ENCODE peak calls at places on chromosomes 11 and 22, in eight cellular contexts. O is HL-60, V is MM.1S, J is AG10803, M is tibial nerve, G is WERI-Rb-1, W is PC-3, U is gastrocnemius medialis. Y is an unnamed sample.

GRCh38 chr11:278001-278951 is at the start of gene NLRP6:
- DNase-seq in O (no peak), G (no peak), M (peak), U (no peak), J (no peak), V (no peak), W (no peak), Y (no peak)

GRCh38 chr11:76736773-76737495 is 46.2 kb upstream of the TSKU start:
- DNase-seq in U (no peak), O (no peak), W (no peak), J (no peak), V (no peak), M (no peak), G (no peak), Y (no peak)

GRCh38 chr11:93729129-93729616 is 12.1 kb downstream of the TAF1D start:
- DNase-seq in O (no peak), J (no peak), W (no peak), V (no peak), M (no peak), U (no peak), G (no peak), Y (no peak)

GRCh38 chr11:131897976-131898375 is 527.6 kb downstream of the NTM start:
- DNase-seq in U (no peak), J (no peak), W (no peak), O (no peak), G (no peak), V (no peak), M (no peak), Y (no peak)

GRCh38 chr22:31451709-31452571 is 37.7 kb downstream of the EIF4ENIF1 start:
- DNase-seq in G (peak), U (no peak), O (no peak), M (no peak), W (peak), V (peak), J (peak), Y (peak)

GRCh38 chr22:29203883-29204282 is 1.8 kb upstream of the EMID1 start:
- DNase-seq in U (no peak), W (no peak), J (no peak), O (no peak), M (no peak), V (peak), G (no peak), Y (no peak)

GRCh38 chr11:3216027-3216525 is 2.5 kb downstream of the MRGPRG start:
- DNase-seq in U (peak), V (no peak), M (no peak), W (no peak), O (no peak), G (no peak), J (no peak), Y (no peak)

GRCh38 chr22:29879738-29880137 is 3.2 kb upstream of the MTMR3 start:
- DNase-seq in V (no peak), O (no peak), U (no peak), J (no peak), M (no peak), W (peak), G (no peak), Y (no peak)

GRCh38 chr11:68127791-68128681 is 6.8 kb upstream of the CHKA start:
- DNase-seq in O (no peak), U (no peak), G (peak), W (peak), M (no peak), V (no peak), J (peak), Y (no peak)

GRCh38 chr11:441418-442274 is at the start of gene ANO9:
- DNase-seq in O (no peak), J (no peak), W (peak), V (peak), M (no peak), U (no peak), G (peak), Y (peak)

GRCh38 chr22:29503811-29504372 is 23.9 kb downstream of the NEFH start:
- DNase-seq in V (no peak), W (peak), M (peak), J (peak), U (peak), O (no peak), G (peak), Y (no peak)

GRCh38 chr11:43866520-43866919 is 14.1 kb upstream of the ALKBH3 start:
- DNase-seq in W (no peak), U (no peak), G (no peak), M (no peak), J (peak), O (no peak), V (no peak), Y (no peak)

GRCh38 chr11:125148011-125148410 is 16.5 kb upstream of the PKNOX2 start:
- DNase-seq in J (no peak), V (no peak), U (no peak), W (no peak), G (no peak), O (no peak), M (no peak), Y (no peak)

GRCh38 chr11:61949169-61950034 is 749 bp upstream of the BEST1 start:
- DNase-seq in U (peak), M (peak), G (peak), W (no peak), V (peak), J (peak), O (no peak), Y (no peak)

GRCh38 chr11:1199689-1200610 is 22.9 kb upstream of the MUC5B start:
- DNase-seq in V (no peak), O (no peak), G (peak), U (peak), W (peak), J (no peak), M (no peak), Y (peak)

GRCh38 chr11:115256326-115257197 is 247.7 kb downstream of the CADM1 start:
- DNase-seq in V (peak), U (no peak), J (no peak), M (no peak), G (peak), W (no peak), O (no peak), Y (peak)

GRCh38 chr11:31802990-31803812 is 7.9 kb downstream of the PAX6 start:
- DNase-seq in U (no peak), M (no peak), W (no peak), G (no peak), V (no peak), O (no peak), J (no peak), Y (no peak)

GRCh38 chr11:77135069-77135468 is 7.0 kb downstream of the MYO7A start:
- DNase-seq in J (no peak), U (no peak), W (no peak), O (no peak), M (no peak), G (no peak), V (no peak), Y (no peak)

GRCh38 chr11:10407749-10408472 is 47.2 kb upstream of the AMPD3 start:
- DNase-seq in J (no peak), U (peak), O (no peak), W (no peak), V (no peak), M (no peak), G (no peak), Y (no peak)

GRCh38 chr11:2535673-2536439 is 91.0 kb downstream of the KCNQ1 start:
- DNase-seq in G (no peak), U (no peak), W (no peak), J (no peak), M (no peak), O (no peak), V (no peak), Y (no peak)

GRCh38 chr11:115267871-115268270 is 236.3 kb downstream of the CADM1 start:
- DNase-seq in W (no peak), M (no peak), V (no peak), U (no peak), J (peak), O (no peak), G (no peak), Y (no peak)

GRCh38 chr22:47221840-47222615 is 459.6 kb downstream of the TBC1D22A start:
- DNase-seq in W (no peak), O (no peak), M (no peak), J (no peak), U (no peak), G (no peak), V (no peak), Y (no peak)

GRCh38 chr22:29231971-29232959 is 26.6 kb downstream of the EMID1 start:
- DNase-seq in J (no peak), O (no peak), V (no peak), W (no peak), M (no peak), G (no peak), U (no peak), Y (no peak)

GRCh38 chr11:720642-721346 is 14.8 kb downstream of the EPS8L2 start:
- DNase-seq in J (no peak), U (no peak), W (peak), V (no peak), M (no peak), O (no peak), G (peak), Y (no peak)

GRCh38 chr11:440065-441042 is 1.5 kb downstream of the ANO9 start:
- DNase-seq in G (no peak), O (no peak), U (no peak), V (no peak), M (no peak), J (no peak), W (no peak), Y (no peak)

GRCh38 chr11:113370634-113371033 is 16.9 kb upstream of the ANKK1 start:
- DNase-seq in U (no peak), M (no peak), W (no peak), J (no peak), V (no peak), O (no peak), G (no peak), Y (no peak)

GRCh38 chr11:113373306-113373705 is 14.3 kb upstream of the ANKK1 start:
- DNase-seq in M (no peak), U (no peak), O (no peak), G (no peak), W (peak), V (no peak), J (peak), Y (no peak)

GRCh38 chr11:113373981-113374560 is 13.5 kb upstream of the ANKK1 start:
- DNase-seq in O (no peak), G (peak), J (no peak), U (no peak), V (no peak), W (no peak), M (no peak), Y (no peak)

GRCh38 chr11:113369411-113369810 is 18.2 kb upstream of the ANKK1 start:
- DNase-seq in M (no peak), W (no peak), O (no peak), V (no peak), J (no peak), U (no peak), G (no peak), Y (no peak)

DNA sequence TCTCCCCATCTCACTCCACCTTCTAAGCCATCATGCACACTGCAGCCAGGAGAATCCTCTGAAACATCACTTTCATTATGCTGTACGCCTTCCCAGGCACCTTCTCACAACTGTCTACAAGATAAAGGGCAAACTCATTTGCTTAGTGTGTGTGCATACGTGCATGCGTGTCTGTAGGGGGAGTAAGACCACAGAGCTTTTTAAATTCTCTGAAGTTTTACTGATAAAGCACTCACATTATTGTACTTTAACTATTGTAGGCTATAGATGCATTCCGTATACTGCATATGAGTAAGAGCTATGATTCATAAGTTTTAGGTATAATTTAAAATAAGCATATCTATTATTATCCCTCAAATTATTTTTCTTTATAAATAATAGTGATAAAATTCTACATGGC is 15.3 kb upstream of the ANKK1 start:
- DNase-seq in W (no peak), O (no peak), J (no peak), M (no peak), U (no peak), V (no peak), G (no peak), Y (no peak)
- TF ChIP-seq CTCF in W (peak), O (no peak), J (no peak), M (no peak), U (no peak), V (no peak), G (peak), Y (peak)

GRCh38 chr11:15839061-15839460 is 517.3 kb downstream of the SOX6 start:
- DNase-seq in J (no peak), G (no peak), W (no peak), O (no peak), M (no peak), V (no peak), U (no peak), Y (no peak)
- H3K4me3 ChIP-seq in J (no peak), G (no peak), W (no peak), O (no peak), M (no peak), V (no peak), U (no peak), Y (no peak)

DNA sequence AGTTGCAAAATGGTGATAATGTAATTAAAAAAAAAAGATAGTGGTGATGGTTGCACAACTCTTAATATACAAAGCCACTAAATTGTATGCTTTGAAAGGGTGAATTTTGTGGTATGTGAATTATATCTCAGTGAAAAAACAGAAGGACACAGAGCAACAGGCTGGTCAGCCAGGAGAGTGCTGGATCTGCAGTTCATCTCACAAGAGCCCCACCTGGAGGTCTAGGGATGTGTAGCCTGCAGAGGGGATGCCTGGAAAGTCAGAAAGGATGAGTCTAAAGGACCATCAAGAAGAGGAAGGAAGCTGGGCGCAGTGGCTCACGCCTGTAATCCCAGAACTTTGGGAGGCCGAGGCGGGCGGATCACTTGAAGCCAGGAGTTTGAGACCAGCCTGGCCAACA is 9.0 kb downstream of the POLR3H start:
- DNase-seq in U (no peak), W (peak), J (no peak), G (peak), M (no peak), V (no peak), O (no peak), Y (no peak)
- TF ChIP-seq CTCF in U (no peak), W (peak), J (peak), G (peak), M (no peak), V (peak), O (no peak), Y (no peak)

GRCh38 chr11:104967493-104968364 is 645 bp downstream of the CASP4 start:
- DNase-seq in U (no peak), J (no peak), M (no peak), G (no peak), V (no peak), O (no peak), W (peak), Y (no peak)
- H3K4me3 ChIP-seq in U (peak), J (peak), M (peak), G (no peak), V (peak), O (peak), W (peak), Y (peak)

GRCh38 chr22:43276311-43276710 is 66.9 kb downstream of the SCUBE1 start:
- DNase-seq in M (no peak), V (no peak), U (no peak), J (no peak), W (no peak), O (peak), G (no peak), Y (no peak)
- TF ChIP-seq CTCF in M (no peak), V (no peak), U (no peak), J (no peak), W (no peak), O (no peak), G (no peak), Y (no peak)

GRCh38 chr11:128584253-128584652 is 3.1 kb downstream of the ETS1 start:
- DNase-seq in J (no peak), M (no peak), U (no peak), V (no peak), G (no peak), W (no peak), O (no peak), Y (no peak)

GRCh38 chr11:128588086-128588485 is 728 bp upstream of the ETS1 start:
- DNase-seq in G (no peak), O (no peak), J (no peak), M (no peak), U (no peak), W (no peak), V (no peak), Y (no peak)

GRCh38 chr11:128587415-128587814 is at the start of gene ETS1:
- DNase-seq in G (no peak), O (no peak), U (no peak), V (no peak), W (peak), M (no peak), J (no peak), Y (no peak)

GRCh38 chr11:128585498-128586238 is 1.7 kb downstream of the ETS1 start:
- DNase-seq in J (no peak), U (no peak), G (no peak), O (no peak), M (no peak), W (no peak), V (no peak), Y (no peak)

GRCh38 chr11:128586689-128587088 is 669 bp downstream of the ETS1 start:
- DNase-seq in G (no peak), M (no peak), U (no peak), W (no peak), J (no peak), V (no peak), O (no peak), Y (no peak)
- H3K4me3 ChIP-seq in G (no peak), M (no peak), U (peak), W (no peak), J (no peak), V (no peak), O (no peak), Y (no peak)

GRCh38 chr11:16846305-16846704 is 107.9 kb downstream of the C11orf58 start:
- DNase-seq in U (no peak), J (no peak), M (no peak), O (no peak), G (no peak), W (no peak), V (no peak), Y (no peak)
- TF ChIP-seq CTCF in U (no peak), J (no peak), M (no peak), O (no peak), G (no peak), W (no peak), V (no peak), Y (no peak)

GRCh38 chr11:13160745-13161144 is 116.8 kb upstream of the BMAL1 start:
- DNase-seq in G (no peak), W (no peak), M (no peak), O (no peak), V (no peak), U (no peak), J (no peak), Y (no peak)
- H3K4me3 ChIP-seq in G (no peak), W (no peak), M (no peak), O (no peak), V (no peak), U (no peak), J (no peak), Y (no peak)

GRCh38 chr11:85464283-85464682 is 162.9 kb downstream of the DLG2 start:
- DNase-seq in W (no peak), O (no peak), U (no peak), G (no peak), M (no peak), V (no peak), J (no peak), Y (no peak)
- TF ChIP-seq CTCF in W (peak), O (no peak), U (peak), G (peak), M (no peak), V (no peak), J (no peak), Y (no peak)